ENCODE peak calls at places on chromosomes 7 and 10, in ten cellular contexts. N is endothelial cell of umbilical vein, Y is prostate gland, J is NB4, P is heart left ventricle, L is esophagus muscularis mucosa, I is tibial nerve, S is uterus, X is Peyer's patch, A is GM12878. E is an unnamed sample.

GRCh38 chr7:64618785-64619456 is 47.0 kb upstream of the ZNF107 start:
- DNase-seq in N (peak; percentile 41), P (no peak), L (no peak), S (no peak), J (peak; percentile 84), I (peak; percentile 57), A (no peak), X (no peak), Y (peak; percentile 28), E (peak; percentile 14)

GRCh38 chr7:80833289-80834104 is 85.4 kb downstream of the SEMA3C start:
- DNase-seq in I (no peak), A (no peak), N (no peak), J (no peak), X (no peak), S (no peak), P (no peak), L (no peak), Y (no peak), E (no peak)

GRCh38 chr10:128429835-128430513 is 303.8 kb upstream of the MKI67 start:
- DNase-seq in I (no peak), S (no peak), J (no peak), L (peak; percentile 72), A (no peak), X (no peak), N (no peak), P (no peak), Y (no peak), E (no peak)

GRCh38 chr7:14321947-14322346 is 332.5 kb upstream of the ETV1 start:
- DNase-seq in N (no peak), I (no peak), S (no peak), X (no peak), A (no peak), L (no peak), Y (no peak), J (no peak), P (no peak), E (no peak)

GRCh38 chr7:87152897-87153641 is 816 bp downstream of the DMTF1 start:
- DNase-seq in J (peak; percentile 51), P (peak; percentile 37), I (peak; percentile 39), Y (peak; percentile 24), X (peak; percentile 53), L (no peak), S (no peak), N (peak; percentile 58), A (no peak), E (no peak)

GRCh38 chr10:70234668-70235447 is 1.6 kb upstream of the PPA1 start:
- DNase-seq in X (no peak), N (no peak), P (no peak), L (peak; percentile 90), J (peak; percentile 38), I (peak; percentile 79), Y (no peak), A (no peak), S (peak; percentile 37), E (no peak)

GRCh38 chr10:13272164-13272571 is 27.7 kb downstream of the PHYH start:
- DNase-seq in Y (peak; percentile 39), L (no peak), A (no peak), P (peak; percentile 74), S (peak; percentile 33), N (no peak), X (no peak), I (peak; percentile 60), J (no peak), E (no peak)

GRCh38 chr7:20598479-20599419 is 16.7 kb upstream of the ABCB5 start:
- DNase-seq in P (no peak), A (peak; percentile 43), N (peak; percentile 95), S (no peak), L (no peak), X (no peak), I (peak; percentile 31), J (peak; percentile 77), Y (no peak), E (peak; percentile 27)

GRCh38 chr7:55546826-55547225 is 25.5 kb downstream of the VOPP1 start:
- DNase-seq in L (no peak), N (peak; percentile 83), S (peak; percentile 41), P (peak; percentile 85), A (no peak), X (no peak), Y (peak; percentile 42), I (peak; percentile 33), J (peak; percentile 84), E (peak; percentile 98)

GRCh38 chr7:25029075-25029474 is 49.1 kb upstream of the OSBPL3 start:
- DNase-seq in A (no peak), P (no peak), N (no peak), L (no peak), X (no peak), J (no peak), S (no peak), I (no peak), Y (no peak), E (no peak)

GRCh38 chr10:31315453-31315852 is 3.6 kb upstream of the ZEB1 start:
- DNase-seq in P (peak; percentile 12), J (peak; percentile 10), L (no peak), A (no peak), I (no peak), Y (no peak), X (no peak), N (peak; percentile 90), S (no peak), E (peak; percentile 39)

GRCh38 chr7:100126931-100127865 is at the start of gene MBLAC1:
- DNase-seq in X (peak; percentile 92), L (peak; percentile 97), Y (peak; percentile 89), N (peak; percentile 88), S (peak; percentile 93), A (peak; percentile 68), I (peak; percentile 93), P (peak; percentile 91), J (peak; percentile 97), E (peak; percentile 78)
- TF ChIP-seq POLR2A in X (peak; percentile 85), L (no peak), Y (no peak), N (peak; percentile 92), S (peak; percentile 42), A (peak; percentile 79), I (no peak), P (peak; percentile 28), J (peak; percentile 90), E (peak; percentile 72)

GRCh38 chr7:76057103-76057812 is 9.4 kb downstream of the MDH2 start:
- DNase-seq in Y (no peak), N (no peak), P (no peak), J (no peak), L (no peak), A (no peak), S (no peak), X (no peak), I (no peak), E (no peak)
- TF ChIP-seq POLR2A in Y (no peak), N (no peak), P (no peak), J (no peak), L (no peak), A (no peak), S (no peak), X (no peak), I (no peak), E (no peak)

GRCh38 chr7:1045038-1045726 is 836 bp downstream of the GPR146 start:
- DNase-seq in P (peak; percentile 11), S (no peak), Y (no peak), A (no peak), X (no peak), L (no peak), I (no peak), N (no peak), J (no peak), E (no peak)

GRCh38 chr7:1043552-1044188 is 676 bp upstream of the GPR146 start:
- DNase-seq in A (no peak), X (no peak), S (no peak), P (peak; percentile 38), Y (no peak), J (no peak), L (no peak), N (no peak), I (no peak), E (no peak)

GRCh38 chr7:1045727-1046063 is 1.3 kb downstream of the GPR146 start:
- DNase-seq in S (no peak), N (no peak), Y (no peak), J (no peak), P (no peak), A (no peak), I (no peak), L (no peak), X (no peak), E (no peak)

GRCh38 chr7:1042161-1042833 is 2.0 kb upstream of the GPR146 start:
- DNase-seq in J (peak; percentile 43), N (no peak), X (no peak), I (no peak), Y (no peak), L (no peak), P (peak; percentile 69), A (no peak), S (no peak), E (no peak)

DNA sequence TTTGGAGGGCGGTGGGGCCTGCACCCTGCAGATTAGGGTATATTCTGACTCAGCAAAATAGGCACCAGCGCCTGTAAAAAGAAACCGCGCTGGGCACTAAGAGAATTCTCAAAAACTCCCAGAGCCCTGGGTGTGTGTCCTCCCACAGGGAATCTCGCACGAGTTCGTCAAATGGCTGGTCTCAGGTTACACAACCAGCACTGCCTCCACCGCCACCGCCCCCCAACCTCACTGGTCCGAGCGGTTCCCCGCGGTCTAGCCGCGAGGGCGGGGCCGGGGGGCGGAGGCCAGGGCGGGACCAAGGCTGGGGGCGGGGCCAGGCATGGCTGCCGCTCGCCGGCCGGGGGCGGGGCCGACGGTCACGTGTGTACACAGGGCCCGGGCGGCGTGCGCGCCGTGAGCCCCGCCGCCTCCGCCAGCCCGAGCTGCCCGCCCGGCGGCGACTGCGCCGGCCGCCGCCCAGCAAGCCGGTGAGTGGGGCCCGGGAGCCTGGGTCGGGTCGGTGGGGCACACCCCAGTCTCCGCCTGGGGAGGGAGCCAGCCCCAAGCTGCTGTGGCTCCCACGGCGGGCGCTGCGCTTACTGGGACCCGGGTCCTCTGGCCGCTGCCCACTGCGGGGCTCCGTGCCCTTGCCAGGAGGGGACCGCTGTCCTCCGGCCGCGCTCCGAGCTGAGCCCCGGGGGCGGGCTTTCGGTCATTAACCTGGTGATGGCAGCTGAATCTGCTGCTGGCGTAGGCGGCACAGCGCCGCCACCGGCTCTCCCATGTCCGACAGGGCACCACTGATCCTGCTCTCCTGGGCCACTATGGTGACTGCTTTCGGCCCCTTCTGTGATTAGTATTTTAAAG is at the start of gene GPR146:
- DNase-seq in S (peak; percentile 98), Y (peak; percentile 97), P (peak; percentile 98), X (peak; percentile 97), A (no peak), L (peak; percentile 99), J (peak; percentile 99), I (peak; percentile 98), N (peak; percentile 95), E (peak; percentile 100)
- TF ChIP-seq POLR2A in S (peak; percentile 54), Y (peak; percentile 53), P (peak; percentile 50), X (peak; percentile 54), A (peak; percentile 71), L (no peak), J (peak; percentile 43), I (peak; percentile 24), N (peak; percentile 33), E (peak; percentile 45)

DNA sequence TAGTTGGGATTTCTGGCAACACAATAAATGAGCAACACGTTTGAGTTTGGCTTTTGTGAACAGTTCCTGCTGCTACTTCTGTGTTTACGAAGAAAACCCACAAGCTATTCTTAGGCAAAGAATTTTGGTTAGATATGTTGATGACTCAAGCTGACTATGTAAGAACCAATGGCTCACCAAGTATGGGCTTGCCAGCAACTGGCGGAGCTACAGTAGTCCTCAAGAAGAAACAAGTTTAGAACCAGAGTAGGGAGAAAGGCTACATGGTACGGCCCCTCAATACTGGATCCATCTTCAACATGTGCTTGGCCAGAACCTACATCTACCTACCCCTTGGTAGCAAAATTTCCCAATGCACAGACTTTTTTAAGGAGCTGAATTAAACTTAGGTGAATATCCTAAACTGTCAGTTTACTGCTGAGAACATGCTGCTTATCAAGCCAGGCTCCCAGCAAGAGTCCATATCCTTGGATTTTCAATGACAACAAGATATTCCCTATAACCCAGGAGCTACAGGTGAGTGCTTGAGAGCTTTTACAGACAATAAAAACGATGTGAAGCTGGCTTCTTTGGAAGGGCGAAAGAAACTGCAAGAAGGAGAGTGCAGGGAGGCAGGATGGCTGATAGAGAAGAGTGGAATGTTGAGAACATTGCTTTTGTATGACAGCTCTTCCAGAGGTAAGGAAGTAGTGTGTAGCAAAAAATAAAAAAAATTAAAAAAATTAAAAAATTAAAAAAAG is 74.3 kb upstream of the ASAH2 start:
- DNase-seq in A (no peak), L (no peak), P (peak; percentile 70), X (no peak), N (peak; percentile 74), J (peak; percentile 81), I (peak; percentile 39), S (peak; percentile 69), Y (peak; percentile 76), E (peak; percentile 39)
- TF ChIP-seq POLR2A in A (no peak), L (no peak), P (peak; percentile 8), X (no peak), N (no peak), J (no peak), I (no peak), S (no peak), Y (no peak), E (no peak)